ENCODE peak calls at places on chromosomes 1 and 21, in five cellular contexts. One of them, this sample, is unnamed. For H3K4me1, the result is how much of the 10 kb centered on the place peaks cover.

GRCh38 chr1:156742017-156742416 is 1.1 kb upstream of the MRPL24 start:
- DNase-seq in suprapubic skin: no peak
- DNase-seq in breast epithelium: no peak
- DNase-seq in HepG2: no peak
- DNase-seq in upper lobe of left lung: no peak
- DNase-seq in this sample: no peak

GRCh38 chr1:42822833-42823392 is 5.7 kb upstream of the SVBP start:
- DNase-seq in breast epithelium: no peak
- DNase-seq in suprapubic skin: no peak
- DNase-seq in HepG2: no peak
- DNase-seq in upper lobe of left lung: no peak
- DNase-seq in this sample: no peak

GRCh38 chr1:54965624-54966340 is 14.6 kb upstream of the TMEM61 start:
- DNase-seq in breast epithelium: no peak
- DNase-seq in upper lobe of left lung: no peak
- DNase-seq in suprapubic skin: peak
- DNase-seq in HepG2: no peak
- DNase-seq in this sample: no peak

GRCh38 chr1:51956528-51957509 is 33.7 kb downstream of the RAB3B start:
- DNase-seq in breast epithelium: no peak
- DNase-seq in HepG2: no peak
- DNase-seq in suprapubic skin: no peak
- DNase-seq in upper lobe of left lung: no peak
- DNase-seq in this sample: peak

GRCh38 chr1:21317035-21317689 is 26.9 kb upstream of the ECE1 start:
- DNase-seq in breast epithelium: no peak
- DNase-seq in HepG2: no peak
- DNase-seq in upper lobe of left lung: peak
- DNase-seq in suprapubic skin: peak
- DNase-seq in this sample: no peak

GRCh38 chr1:117176579-117176978 is 34.1 kb downstream of the VTCN1 start:
- DNase-seq in HepG2: no peak
- DNase-seq in upper lobe of left lung: no peak
- DNase-seq in breast epithelium: no peak
- DNase-seq in suprapubic skin: no peak
- DNase-seq in this sample: no peak

GRCh38 chr1:219278288-219278687 is 104.6 kb downstream of the LYPLAL1 start:
- DNase-seq in suprapubic skin: no peak
- DNase-seq in breast epithelium: no peak
- DNase-seq in HepG2: no peak
- DNase-seq in upper lobe of left lung: no peak
- DNase-seq in this sample: no peak

GRCh38 chr1:30024411-30025195 is 698.8 kb downstream of the MATN1 start:
- DNase-seq in suprapubic skin: peak
- DNase-seq in breast epithelium: peak
- DNase-seq in upper lobe of left lung: no peak
- DNase-seq in HepG2: no peak
- DNase-seq in this sample: no peak

GRCh38 chr1:15326691-15327530 is 79.9 kb downstream of the FHAD1 start:
- DNase-seq in suprapubic skin: no peak
- DNase-seq in HepG2: no peak
- DNase-seq in upper lobe of left lung: peak
- DNase-seq in breast epithelium: no peak
- DNase-seq in this sample: no peak

GRCh38 chr21:31201144-31201543 is 142.9 kb downstream of the TIAM1 start:
- DNase-seq in suprapubic skin: no peak
- DNase-seq in upper lobe of left lung: no peak
- DNase-seq in HepG2: no peak
- DNase-seq in breast epithelium: no peak
- DNase-seq in this sample: no peak

GRCh38 chr1:195663549-195664280 is 944.5 kb downstream of the KCNT2 start:
- DNase-seq in suprapubic skin: no peak
- DNase-seq in upper lobe of left lung: no peak
- DNase-seq in HepG2: no peak
- DNase-seq in breast epithelium: no peak
- DNase-seq in this sample: no peak

GRCh38 chr1:11065796-11066195 is 6.0 kb upstream of the SRM start:
- DNase-seq in breast epithelium: no peak
- DNase-seq in suprapubic skin: no peak
- DNase-seq in HepG2: no peak
- DNase-seq in upper lobe of left lung: no peak
- DNase-seq in this sample: no peak

GRCh38 chr1:154191990-154192450 is at the start of gene TPM3:
- DNase-seq in suprapubic skin: no peak
- DNase-seq in breast epithelium: no peak
- DNase-seq in HepG2: no peak
- DNase-seq in upper lobe of left lung: no peak
- DNase-seq in this sample: no peak

GRCh38 chr1:115641762-115642167 is at the start of gene VANGL1:
- DNase-seq in suprapubic skin: no peak
- DNase-seq in HepG2: peak
- DNase-seq in breast epithelium: no peak
- DNase-seq in upper lobe of left lung: peak
- DNase-seq in this sample: peak

GRCh38 chr21:44371596-44371995 is 18.2 kb downstream of the TRPM2 start:
- DNase-seq in suprapubic skin: no peak
- DNase-seq in breast epithelium: no peak
- DNase-seq in upper lobe of left lung: no peak
- DNase-seq in HepG2: no peak
- DNase-seq in this sample: no peak

GRCh38 chr1:95686217-95686616 is 452.2 kb downstream of the RWDD3 start:
- DNase-seq in breast epithelium: no peak
- DNase-seq in suprapubic skin: no peak
- DNase-seq in HepG2: no peak
- DNase-seq in upper lobe of left lung: no peak
- DNase-seq in this sample: no peak

GRCh38 chr1:236213534-236213933 is 68.2 kb downstream of the ERO1B start:
- DNase-seq in upper lobe of left lung: no peak
- DNase-seq in HepG2: no peak
- DNase-seq in breast epithelium: no peak
- DNase-seq in suprapubic skin: no peak
- DNase-seq in this sample: no peak

GRCh38 chr1:229694053-229694693 is 68.1 kb downstream of the URB2 start:
- DNase-seq in suprapubic skin: peak
- DNase-seq in upper lobe of left lung: no peak
- DNase-seq in breast epithelium: no peak
- DNase-seq in HepG2: no peak
- DNase-seq in this sample: no peak

GRCh38 chr1:197180252-197180878 is 33.9 kb upstream of the ASPM start:
- DNase-seq in suprapubic skin: no peak
- DNase-seq in breast epithelium: no peak
- DNase-seq in HepG2: peak
- DNase-seq in upper lobe of left lung: no peak
- DNase-seq in this sample: no peak

GRCh38 chr1:156437054-156437453 is 63.5 kb downstream of the MEF2D start:
- DNase-seq in suprapubic skin: no peak
- DNase-seq in breast epithelium: no peak
- DNase-seq in upper lobe of left lung: no peak
- DNase-seq in HepG2: no peak
- DNase-seq in this sample: no peak

GRCh38 chr1:212608209-212608955 is at the start of gene ATF3:
- DNase-seq in suprapubic skin: peak
- DNase-seq in breast epithelium: peak
- DNase-seq in upper lobe of left lung: peak
- DNase-seq in HepG2: peak
- DNase-seq in this sample: peak
- H3K4me1 ChIP-seq in suprapubic skin: under half
- H3K4me1 ChIP-seq in breast epithelium: under half
- H3K4me1 ChIP-seq in upper lobe of left lung: under half
- H3K4me1 ChIP-seq in HepG2: under half
- H3K4me1 ChIP-seq in this sample: under half

DNA sequence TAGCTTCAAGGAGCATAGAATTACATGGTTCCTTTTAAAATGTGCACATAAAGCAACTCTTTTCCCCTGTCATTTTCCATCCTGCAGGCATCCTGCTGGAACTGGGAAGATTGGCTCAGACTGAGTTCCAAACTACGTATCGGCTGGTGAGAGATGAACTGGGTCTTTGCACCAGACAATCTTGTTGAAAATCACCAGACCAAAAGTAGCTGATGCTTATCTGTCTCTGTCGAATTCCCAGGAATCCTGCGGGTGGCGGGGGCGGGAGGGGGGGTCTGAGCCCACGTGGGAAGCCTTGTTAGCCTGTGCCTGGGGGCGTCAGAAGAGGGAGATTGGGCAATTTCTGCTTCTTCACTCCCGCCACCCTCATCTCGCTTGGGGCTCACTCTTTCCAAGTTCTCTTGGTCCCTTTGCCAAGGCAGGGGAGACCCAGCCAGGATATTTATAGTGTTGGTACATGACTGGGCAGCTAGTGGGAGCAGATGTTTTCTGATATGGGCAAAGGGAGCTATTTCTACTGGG is 90.1 kb upstream of the SLC25A33 start:
- DNase-seq in upper lobe of left lung: no peak
- DNase-seq in suprapubic skin: no peak
- DNase-seq in HepG2: peak
- DNase-seq in breast epithelium: no peak
- DNase-seq in this sample: peak
- TF ChIP-seq POLR2AphosphoS5 in upper lobe of left lung: no peak
- TF ChIP-seq POLR2AphosphoS5 in suprapubic skin: no peak
- TF ChIP-seq POLR2AphosphoS5 in HepG2: no peak
- TF ChIP-seq POLR2AphosphoS5 in breast epithelium: no peak
- TF ChIP-seq POLR2AphosphoS5 in this sample: peak

DNA sequence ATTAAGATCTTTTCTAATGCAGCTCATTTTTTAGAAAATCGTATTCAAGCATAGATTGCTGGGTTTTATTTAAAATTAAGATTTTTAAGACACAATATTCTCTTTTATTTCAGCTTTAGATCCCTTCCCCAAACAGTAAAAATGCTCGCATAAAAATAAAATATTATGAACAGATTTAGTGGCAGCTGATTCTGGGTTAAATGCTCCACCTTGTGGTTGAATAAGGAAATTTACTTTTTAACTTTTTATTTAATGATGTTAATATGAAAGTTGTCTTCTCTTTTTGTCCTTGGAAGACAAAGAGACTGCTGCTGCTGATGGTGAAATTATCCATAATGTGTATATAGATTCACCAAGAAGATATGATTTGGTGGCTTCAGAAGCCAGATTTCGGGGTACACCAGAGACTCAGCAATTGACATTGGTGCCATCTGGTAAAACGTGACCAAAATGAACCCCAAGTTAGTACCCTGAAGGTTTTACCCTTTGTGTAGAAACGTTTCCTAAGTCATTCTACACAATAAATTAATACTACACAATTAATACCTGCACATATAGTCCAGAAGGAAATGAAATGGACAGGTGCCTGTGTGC is 128.0 kb downstream of the ADAMTS1 start:
- DNase-seq in HepG2: no peak
- DNase-seq in suprapubic skin: no peak
- DNase-seq in breast epithelium: no peak
- DNase-seq in upper lobe of left lung: no peak
- DNase-seq in this sample: no peak
- TF ChIP-seq CTCF in HepG2: no peak
- TF ChIP-seq CTCF in suprapubic skin: peak
- TF ChIP-seq CTCF in breast epithelium: peak
- TF ChIP-seq CTCF in upper lobe of left lung: peak
- TF ChIP-seq CTCF in this sample: peak

DNA sequence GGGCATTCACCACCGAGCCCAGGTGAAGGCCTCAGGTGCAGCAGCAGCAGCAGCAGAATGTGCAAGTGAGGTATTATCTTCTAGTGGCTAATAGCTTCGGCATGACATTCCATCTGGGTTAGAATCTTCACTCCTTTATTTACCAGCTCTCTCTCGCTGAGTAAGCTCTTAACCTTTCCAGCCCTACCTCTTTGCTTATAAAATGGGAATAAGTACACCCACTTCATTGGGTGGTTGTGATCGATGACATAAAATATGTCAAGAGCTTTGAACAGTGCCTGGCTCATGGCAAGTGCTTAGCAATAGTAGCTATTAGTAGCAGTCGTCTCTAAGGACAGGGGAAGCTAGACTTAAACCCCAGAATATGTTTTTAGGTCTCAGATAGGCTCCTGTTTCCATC is 149.5 kb downstream of the NOS1AP start:
- DNase-seq in suprapubic skin: no peak
- DNase-seq in breast epithelium: no peak
- DNase-seq in upper lobe of left lung: no peak
- DNase-seq in HepG2: no peak
- DNase-seq in this sample: no peak
- H3K4me1 ChIP-seq in suprapubic skin: under half
- H3K4me1 ChIP-seq in breast epithelium: under half
- H3K4me1 ChIP-seq in upper lobe of left lung: under half
- H3K4me1 ChIP-seq in HepG2: under half
- H3K4me1 ChIP-seq in this sample: under half

GRCh38 chr1:232806071-232806510 is 875 bp downstream of the MAP10 start:
- DNase-seq in breast epithelium: no peak
- DNase-seq in upper lobe of left lung: no peak
- DNase-seq in HepG2: no peak
- DNase-seq in suprapubic skin: no peak
- DNase-seq in this sample: no peak

GRCh38 chr1:232810856-232811255 is 5.6 kb downstream of the MAP10 start:
- DNase-seq in suprapubic skin: no peak
- DNase-seq in breast epithelium: no peak
- DNase-seq in HepG2: no peak
- DNase-seq in upper lobe of left lung: no peak
- DNase-seq in this sample: no peak

GRCh38 chr1:232805269-232806070 is at the start of gene MAP10:
- DNase-seq in HepG2: no peak
- DNase-seq in upper lobe of left lung: peak
- DNase-seq in suprapubic skin: peak
- DNase-seq in breast epithelium: peak
- DNase-seq in this sample: peak
- TF ChIP-seq POLR2AphosphoS5 in HepG2: no peak
- TF ChIP-seq POLR2AphosphoS5 in upper lobe of left lung: peak
- TF ChIP-seq POLR2AphosphoS5 in suprapubic skin: no peak
- TF ChIP-seq POLR2AphosphoS5 in breast epithelium: peak
- TF ChIP-seq POLR2AphosphoS5 in this sample: no peak

DNA sequence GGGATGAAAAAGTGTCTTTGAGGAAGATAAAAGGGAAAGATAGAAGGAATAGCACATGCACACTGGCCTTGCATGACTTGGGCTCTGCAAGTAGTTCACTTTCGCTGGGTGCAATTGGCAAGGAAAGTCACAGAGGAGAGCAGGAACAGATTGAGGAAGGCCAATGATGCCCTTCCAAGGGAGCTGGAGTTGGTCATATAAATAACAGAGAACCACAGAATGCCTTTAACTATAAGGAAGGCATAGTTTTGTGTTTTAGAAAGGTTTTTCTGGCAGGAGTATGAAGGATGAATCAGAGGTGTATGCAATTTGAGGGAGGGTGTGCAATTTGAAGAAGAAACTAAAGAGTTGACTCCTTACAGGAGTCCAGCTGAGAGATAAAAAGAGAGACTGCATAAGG is 112.2 kb downstream of the PHTF1 start:
- DNase-seq in upper lobe of left lung: no peak
- DNase-seq in breast epithelium: no peak
- DNase-seq in HepG2: no peak
- DNase-seq in suprapubic skin: no peak
- DNase-seq in this sample: no peak
- TF ChIP-seq CTCF in upper lobe of left lung: no peak
- TF ChIP-seq CTCF in breast epithelium: no peak
- TF ChIP-seq CTCF in HepG2: no peak
- TF ChIP-seq CTCF in suprapubic skin: no peak
- TF ChIP-seq CTCF in this sample: no peak

This sample was measured in prostate gland.